ENCODE peak calls at places on chromosomes 2 and 18, in six cellular contexts. E, X, Q, L, N and H are unnamed samples.

GRCh38 chr2:2840681-2841300 is 509.7 kb upstream of the MYT1L start:
- DNase-seq in E (no peak), X (no peak), Q (no peak), L (no peak), N (no peak), H (no peak)

GRCh38 chr2:166411473-166412230 is 35.9 kb upstream of the SCN9A start:
- DNase-seq in E (no peak), X (no peak), Q (peak), L (no peak), N (no peak), H (no peak)

GRCh38 chr2:55165567-55165966 is 66.5 kb downstream of the CLHC1 start:
- DNase-seq in E (no peak), X (no peak), Q (peak), L (no peak), N (no peak), H (no peak)

GRCh38 chr2:140597836-140598235 is 1533.0 kb downstream of the LRP1B start:
- DNase-seq in E (no peak), X (no peak), Q (no peak), L (no peak), N (no peak), H (no peak)

GRCh38 chr2:161843936-161844335 is 219.7 kb downstream of the SLC4A10 start:
- DNase-seq in E (no peak), X (no peak), Q (no peak), L (no peak), N (no peak), H (no peak)

GRCh38 chr2:168469281-168469988 is 13.4 kb downstream of the CERS6 start:
- DNase-seq in E (peak), X (no peak), Q (no peak), L (no peak), N (no peak), H (no peak)

GRCh38 chr2:181778621-181779195 is 98.4 kb upstream of the NEUROD1 start:
- DNase-seq in E (no peak), X (no peak), Q (no peak), L (no peak), N (no peak), H (no peak)

GRCh38 chr2:45962522-45962921 is 311.0 kb downstream of the PRKCE start:
- DNase-seq in E (no peak), X (no peak), Q (peak), L (peak), N (peak), H (no peak)

GRCh38 chr2:240790370-240791210 is 29.4 kb downstream of the KIF1A start:
- DNase-seq in E (no peak), X (no peak), Q (no peak), L (no peak), N (no peak), H (no peak)

GRCh38 chr2:179948058-179948457 is 59.0 kb downstream of the CWC22 start:
- DNase-seq in E (no peak), X (no peak), Q (no peak), L (no peak), N (no peak), H (no peak)

GRCh38 chr2:102073168-102073724 is 69.3 kb upstream of the IL1R1 start:
- DNase-seq in E (no peak), X (no peak), Q (no peak), L (no peak), N (no peak), H (no peak)

GRCh38 chr2:104658149-104658839 is 195.6 kb upstream of the POU3F3 start:
- DNase-seq in E (no peak), X (no peak), Q (no peak), L (peak), N (no peak), H (no peak)

GRCh38 chr2:69177063-69177771 is 164.2 kb downstream of the ANTXR1 start:
- DNase-seq in E (no peak), X (no peak), Q (peak), L (peak), N (peak), H (no peak)

GRCh38 chr2:209472871-209473270 is 49.0 kb downstream of the MAP2 start:
- DNase-seq in E (no peak), X (no peak), Q (peak), L (no peak), N (no peak), H (no peak)

GRCh38 chr2:157903051-157903625 is 27.0 kb upstream of the ACVR1 start:
- DNase-seq in E (no peak), X (no peak), Q (no peak), L (no peak), N (no peak), H (no peak)

GRCh38 chr2:120768112-120769048 is 32.7 kb downstream of the GLI2 start:
- DNase-seq in E (no peak), X (no peak), Q (no peak), L (no peak), N (peak), H (no peak)

GRCh38 chr2:171836151-171836910 is 57.7 kb downstream of the SLC25A12 start:
- DNase-seq in E (no peak), X (no peak), Q (peak), L (no peak), N (no peak), H (no peak)

GRCh38 chr2:46335404-46335965 is 38.3 kb downstream of the EPAS1 start:
- DNase-seq in E (no peak), X (no peak), Q (peak), L (no peak), N (peak), H (no peak)

GRCh38 chr2:48471048-48471474 is 58.9 kb upstream of the STON1 start:
- DNase-seq in E (peak), X (no peak), Q (peak), L (peak), N (no peak), H (no peak)

GRCh38 chr2:18991177-18992168 is 366.9 kb downstream of the OSR1 start:
- DNase-seq in E (no peak), X (no peak), Q (peak), L (peak), N (peak), H (no peak)

GRCh38 chr2:217286833-217287232 is 427.0 kb upstream of the TNP1 start:
- DNase-seq in E (no peak), X (no peak), Q (peak), L (no peak), N (no peak), H (no peak)

GRCh38 chr2:213980883-213981282 is 430.0 kb upstream of the VWC2L start:
- DNase-seq in E (no peak), X (no peak), Q (peak), L (no peak), N (no peak), H (no peak)

GRCh38 chr2:236971131-236971850 is 114.4 kb upstream of the COPS8 start:
- DNase-seq in E (no peak), X (no peak), Q (peak), L (peak), N (no peak), H (no peak)

GRCh38 chr2:236974206-236974605 is 111.5 kb upstream of the COPS8 start:
- DNase-seq in E (no peak), X (no peak), Q (no peak), L (no peak), N (no peak), H (no peak)

GRCh38 chr2:236974752-236975151 is 110.9 kb upstream of the COPS8 start:
- DNase-seq in E (no peak), X (no peak), Q (no peak), L (no peak), N (no peak), H (no peak)

GRCh38 chr2:236971919-236972381 is 113.7 kb upstream of the COPS8 start:
- DNase-seq in E (no peak), X (no peak), Q (no peak), L (no peak), N (no peak), H (no peak)

DNA sequence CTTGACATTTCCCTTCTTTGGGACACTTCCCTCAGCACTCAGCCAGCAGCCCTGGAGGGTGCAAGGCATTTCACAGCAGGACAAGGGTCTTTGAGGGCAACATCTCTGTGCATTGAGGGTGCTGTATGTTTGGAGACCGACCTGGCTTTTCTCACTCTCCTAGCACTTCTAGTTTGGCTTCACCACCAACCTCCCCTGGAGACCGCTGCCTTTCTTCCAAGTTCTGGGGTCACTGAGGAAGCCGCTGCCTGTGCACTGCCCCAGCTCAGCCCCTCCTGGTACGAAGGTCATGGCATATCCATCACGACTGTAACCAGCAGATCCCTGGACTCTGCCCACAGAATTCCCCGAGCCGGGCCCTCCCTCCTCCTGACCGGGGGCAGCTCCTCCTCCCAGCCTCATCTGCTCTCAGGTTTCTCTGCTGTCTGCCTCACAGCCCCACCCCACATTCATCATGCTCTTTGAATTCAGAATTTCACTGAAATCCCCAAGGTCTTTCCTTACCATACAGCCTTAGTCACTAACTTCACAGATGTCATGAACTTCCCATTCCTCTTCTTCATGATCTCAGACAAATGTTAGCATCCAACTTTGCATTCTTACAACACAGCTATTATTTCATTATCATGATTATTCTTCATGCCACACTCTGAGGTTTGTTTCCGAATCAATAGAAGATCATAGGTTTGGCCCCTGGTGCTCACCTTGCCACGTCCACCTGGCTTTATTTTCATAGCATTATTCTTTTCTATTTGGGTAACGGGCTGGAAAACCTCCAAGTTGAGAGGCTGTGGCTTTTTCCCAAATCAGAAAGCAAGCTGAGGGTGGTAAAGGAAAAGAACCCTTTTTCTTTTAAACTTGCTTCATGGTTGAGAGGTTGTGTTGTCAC is 113.0 kb upstream of the COPS8 start:
- DNase-seq in E (no peak), X (no peak), Q (peak), L (peak), N (no peak), H (no peak)
- TF ChIP-seq CTCF in E (no peak), X (no peak), Q (no peak), L (no peak), N (no peak), H (no peak)

DNA sequence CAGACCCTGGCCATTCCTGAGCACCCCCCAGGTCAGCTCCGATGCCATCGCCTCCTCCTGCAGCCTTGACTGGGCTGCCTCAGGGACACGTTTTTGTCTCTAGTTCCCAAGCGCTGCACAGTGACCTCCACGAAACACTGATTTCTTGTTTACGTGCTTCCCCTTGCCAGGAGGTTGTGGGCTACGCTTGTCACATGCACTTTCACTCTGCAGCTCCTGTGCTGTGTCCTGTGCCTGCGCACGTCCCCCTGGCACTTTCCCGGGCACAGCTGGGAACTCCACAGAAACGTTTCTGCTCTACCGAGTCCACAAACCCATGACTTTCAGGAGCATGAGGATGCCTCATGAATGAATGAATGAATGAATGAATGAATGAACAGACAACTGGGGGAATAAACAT is 160.6 kb downstream of the LAMA1 start:
- DNase-seq in E (no peak), X (no peak), Q (no peak), L (peak), N (no peak), H (no peak)
- TF ChIP-seq CTCF in E (no peak), X (no peak), Q (no peak), L (no peak), N (no peak), H (no peak)

DNA sequence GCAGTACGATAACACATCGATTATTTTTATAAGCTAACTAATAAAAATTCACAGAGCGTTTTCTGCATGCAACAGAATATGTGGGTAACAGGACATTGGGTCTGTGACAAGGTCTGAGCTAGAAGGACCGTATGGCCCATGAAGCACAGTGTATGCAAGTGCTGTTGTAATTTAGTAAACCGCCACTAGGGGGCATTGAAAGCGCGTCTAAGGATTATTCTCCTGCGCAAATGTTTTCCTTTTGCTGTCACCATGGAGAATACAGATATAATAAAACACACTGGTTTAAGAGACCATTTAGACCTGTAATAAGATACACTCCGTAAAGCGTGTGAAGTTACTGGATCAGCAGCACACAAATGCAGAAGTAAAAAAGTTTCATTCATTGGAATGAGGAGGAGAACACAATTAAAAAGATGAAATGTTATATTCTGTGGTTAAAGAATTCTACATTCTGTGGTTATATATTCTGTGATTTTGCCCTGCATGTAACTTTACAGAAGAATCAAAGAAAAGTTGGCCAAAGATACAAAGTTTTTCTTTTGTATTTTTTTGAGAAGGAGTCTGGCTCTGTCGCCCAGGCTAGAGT is 272.5 kb downstream of the AGAP1 start:
- DNase-seq in E (peak), X (peak), Q (peak), L (peak), N (peak), H (no peak)
- TF ChIP-seq CTCF in E (peak), X (peak), Q (peak), L (peak), N (peak), H (peak)

GRCh38 chr2:40564174-40564573 is 112.3 kb upstream of the SLC8A1 start:
- DNase-seq in E (no peak), X (no peak), Q (no peak), L (no peak), N (no peak), H (no peak)
- TF ChIP-seq CTCF in E (no peak), X (no peak), Q (no peak), L (no peak), N (no peak), H (no peak)

DNA sequence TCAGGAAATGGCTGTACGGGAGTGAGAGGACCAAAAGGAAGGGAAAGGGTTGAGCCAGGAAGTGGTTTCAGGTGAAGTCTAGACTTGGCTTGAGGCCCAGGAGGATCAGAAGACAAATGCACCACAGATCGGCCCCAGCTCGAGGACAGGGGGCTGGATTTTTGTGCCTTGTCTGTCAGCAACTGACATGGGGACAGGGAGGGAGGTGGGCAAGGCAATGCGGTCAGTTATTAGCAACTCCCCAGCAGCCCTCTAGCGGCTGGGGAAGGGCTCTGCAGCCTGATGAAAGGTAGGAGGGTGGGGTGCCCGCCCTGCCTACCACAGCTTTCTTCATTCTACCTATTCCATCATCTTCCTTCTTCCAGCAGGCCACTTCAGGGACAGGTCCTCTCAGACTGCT is 50.0 kb downstream of the CPO start:
- DNase-seq in E (peak), X (no peak), Q (peak), L (peak), N (no peak), H (no peak)
- TF ChIP-seq CTCF in E (peak), X (peak), Q (peak), L (peak), N (no peak), H (peak)

DNA sequence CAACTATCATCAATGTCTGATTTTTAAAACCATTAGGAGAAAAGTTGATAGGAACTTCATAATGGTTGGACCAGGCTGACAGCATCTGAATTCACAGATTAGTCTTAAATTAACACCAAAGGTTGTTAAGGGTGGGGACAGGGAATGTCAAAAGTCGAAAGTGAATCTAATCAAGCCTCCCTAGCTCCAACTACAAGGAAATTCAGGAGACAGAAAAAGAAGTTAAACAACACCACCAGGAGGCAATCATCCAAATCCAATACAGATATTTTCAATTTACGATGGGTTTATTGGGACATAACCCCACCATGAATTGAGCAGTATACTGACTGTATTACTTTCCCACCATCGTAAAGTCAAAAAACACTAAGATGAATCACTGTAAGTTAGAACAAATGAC is 32.8 kb downstream of the ATF2 start:
- DNase-seq in E (no peak), X (no peak), Q (no peak), L (no peak), N (no peak), H (no peak)
- TF ChIP-seq CTCF in E (no peak), X (no peak), Q (no peak), L (no peak), N (no peak), H (no peak)

DNA sequence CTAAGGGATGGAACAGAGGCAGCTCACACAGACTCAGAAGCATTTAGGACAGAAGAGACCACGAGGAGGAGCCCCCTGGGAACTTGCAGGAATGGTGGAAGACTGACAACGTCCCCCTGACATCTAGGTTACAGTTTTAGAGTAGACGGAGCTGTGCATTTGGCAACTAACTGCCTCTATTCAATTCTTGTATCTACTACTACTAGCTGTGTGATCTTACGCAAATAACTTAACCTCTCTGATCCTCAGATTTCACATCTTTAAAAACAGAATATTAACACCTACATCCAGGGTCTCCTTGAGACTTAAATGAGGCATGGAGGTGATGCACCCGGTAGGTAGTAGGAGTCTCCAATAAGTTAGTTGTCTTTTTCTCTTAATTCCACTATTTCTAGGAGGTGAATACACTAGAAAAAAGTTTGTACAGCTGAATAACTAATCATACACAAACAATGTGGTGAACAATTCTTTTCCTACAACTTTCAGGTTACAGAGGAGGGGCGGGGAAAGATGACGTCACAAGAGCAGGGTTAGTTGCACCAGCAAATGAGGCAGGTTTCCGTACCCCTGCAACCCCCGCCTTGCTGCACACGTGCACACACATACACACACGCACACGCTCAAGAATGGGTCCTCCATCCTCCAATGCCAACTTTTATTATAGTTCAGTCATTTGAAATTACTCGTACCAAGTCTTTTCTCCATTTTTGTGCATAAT is 122.9 kb downstream of the ARL4C start:
- DNase-seq in E (no peak), X (no peak), Q (no peak), L (no peak), N (no peak), H (no peak)
- TF ChIP-seq CTCF in E (no peak), X (no peak), Q (no peak), L (no peak), N (no peak), H (no peak)

DNA sequence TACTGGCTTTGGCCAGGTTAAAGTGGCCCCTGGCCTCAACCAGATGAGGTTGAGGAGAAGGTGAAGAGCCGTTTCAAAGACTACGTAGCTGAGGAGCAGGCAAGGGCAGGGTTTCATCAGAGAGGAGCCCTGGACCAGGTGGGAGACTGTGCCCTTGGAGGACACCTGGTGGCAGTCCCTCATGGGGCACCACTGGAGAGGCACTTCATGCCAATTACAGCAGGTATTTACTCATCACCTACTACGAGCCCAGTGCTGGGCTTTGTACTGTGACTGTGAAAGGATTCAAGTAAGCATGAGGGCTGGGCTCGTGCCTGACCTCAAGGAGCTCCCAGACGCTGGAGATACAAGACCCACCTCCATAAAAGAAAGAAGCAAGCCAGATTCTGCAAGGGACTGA is 37.6 kb downstream of the SMAD7 start:
- DNase-seq in E (peak), X (peak), Q (no peak), L (no peak), N (peak), H (no peak)
- TF ChIP-seq CTCF in E (peak), X (peak), Q (no peak), L (peak), N (no peak), H (no peak)

DNA sequence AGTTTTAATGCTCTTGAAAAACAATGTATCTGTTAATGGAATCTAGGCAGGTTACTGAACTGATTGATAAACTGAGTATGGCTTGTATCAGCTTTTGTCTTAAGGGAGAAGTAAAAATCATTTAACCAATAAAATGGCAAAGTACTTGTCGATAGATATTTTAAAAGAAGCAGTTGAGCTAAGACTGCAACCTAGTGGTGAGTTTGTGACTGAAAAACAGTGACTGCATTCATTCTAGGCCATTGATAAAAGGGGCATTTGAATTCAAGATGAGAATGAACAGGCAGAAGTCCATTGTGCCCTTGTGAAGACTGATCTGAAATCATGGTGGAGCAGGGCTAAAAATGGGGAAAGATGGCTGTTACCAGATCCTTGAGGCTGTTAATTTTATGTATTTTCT is 59.4 kb upstream of the MSTN start:
- DNase-seq in E (peak), X (no peak), Q (peak), L (no peak), N (no peak), H (no peak)
- TF ChIP-seq CTCF in E (peak), X (no peak), Q (peak), L (peak), N (no peak), H (no peak)

GRCh38 chr2:31151501-31151900 is 13.3 kb upstream of the GALNT14 start:
- DNase-seq in E (no peak), X (no peak), Q (no peak), L (no peak), N (no peak), H (no peak)
- TF ChIP-seq CTCF in E (no peak), X (no peak), Q (no peak), L (no peak), N (no peak), H (no peak)